ENCODE peak calls at places on chromosomes 12 and 14, in six cellular contexts. J is HCT116; C is upper lobe of right lung; K is Panc1; M is effector memory CD4-positive, alpha-beta T cell; Q is endothelial cell of umbilical vein. B is an unnamed sample.

GRCh38 chr14:99685061-99685995 is 1.2 kb downstream of the CYP46A1 start:
- DNase-seq in J (no peak), C (no peak), K (no peak), M (no peak), Q (no peak), B (no peak)

GRCh38 chr14:54722791-54723432 is 156.0 kb downstream of the SAMD4A start:
- DNase-seq in J (no peak), C (no peak), K (no peak), M (no peak), Q (peak; percentile 47), B (no peak)

GRCh38 chr12:21651821-21652220 is 5.8 kb downstream of the LDHB start:
- DNase-seq in J (no peak), C (no peak), K (no peak), M (no peak), Q (no peak), B (no peak)

GRCh38 chr14:71004481-71004880 is 97.2 kb downstream of the PCNX1 start:
- DNase-seq in J (no peak), C (no peak), K (no peak), M (no peak), Q (no peak), B (no peak)

GRCh38 chr14:49972199-49972671 is 79.4 kb downstream of the ARF6 start:
- DNase-seq in J (no peak), C (no peak), K (peak; percentile 51), M (no peak), Q (peak; percentile 90), B (no peak)

GRCh38 chr14:35333347-35333730 is 41.2 kb downstream of the PSMA6 start:
- DNase-seq in J (no peak), C (no peak), K (no peak), M (no peak), Q (no peak), B (peak; percentile 12)

GRCh38 chr14:55301722-55302121 is 30.5 kb downstream of the FBXO34 start:
- DNase-seq in J (no peak), C (no peak), K (no peak), M (no peak), Q (peak; percentile 12), B (no peak)

GRCh38 chr14:80491131-80491530 is 279.8 kb upstream of the DIO2 start:
- DNase-seq in J (no peak), C (no peak), K (no peak), M (no peak), Q (peak; percentile 5), B (no peak)

GRCh38 chr12:120366884-120367251 is 2.1 kb downstream of the MSI1 start:
- DNase-seq in J (no peak), C (no peak), K (no peak), M (no peak), Q (no peak), B (no peak)
- H3K4me3 ChIP-seq in J (no peak overlapping the region), C (no peak overlapping the region), K (no peak overlapping the region), M (no peak overlapping the region), Q (no peak overlapping the region), B (no peak overlapping the region)

DNA sequence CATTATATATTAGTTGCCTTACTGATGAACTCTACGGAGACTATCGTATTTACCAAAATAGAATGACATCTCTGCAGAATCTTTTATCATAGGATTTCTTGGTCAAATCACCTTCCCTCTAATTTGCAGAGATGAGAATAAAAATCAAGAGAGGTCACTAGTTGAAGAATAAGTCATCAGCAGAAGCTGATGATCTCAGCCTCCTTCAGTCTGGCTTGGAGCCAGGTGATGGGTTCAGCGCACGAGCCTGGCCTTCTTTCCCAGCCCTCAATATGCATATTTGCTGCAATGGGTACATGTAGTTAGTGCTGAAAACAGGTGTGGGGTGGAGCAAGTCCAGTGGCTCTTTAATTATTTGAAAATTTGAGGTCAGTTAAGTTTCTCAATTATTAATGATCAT is 19.2 kb upstream of the EMP1 start:
- DNase-seq in J (no peak), C (no peak), K (no peak), M (no peak), Q (no peak), B (peak; percentile 28)
- H3K4me1 ChIP-seq in J (peaks cover 93% of the 10 kb centered on the region), C (peaks cover 29% of the 10 kb centered on the region), K (no peaks in the 10 kb centered on the region), M (peaks cover 13% of the 10 kb centered on the region), Q (peaks cover 12% of the 10 kb centered on the region), B (peaks cover 47% of the 10 kb centered on the region)

GRCh38 chr14:90611936-90612335 is 204.3 kb downstream of the TTC7B start:
- DNase-seq in J (no peak), C (no peak), K (no peak), M (no peak), Q (peak; percentile 90), B (no peak)
- H3K27ac ChIP-seq in J (no peak overlapping the region), C (peak overlapping the region; percentile 38), K (no peak overlapping the region), M (no peak overlapping the region), Q (peak overlapping the region; percentile 82), B (no peak overlapping the region)

GRCh38 chr14:77088645-77089044 is 9.4 kb upstream of the CIPC start:
- DNase-seq in J (no peak), C (no peak), K (no peak), M (no peak), Q (no peak), B (no peak)

GRCh38 chr14:77086017-77086727 is 11.9 kb upstream of the CIPC start:
- DNase-seq in J (no peak), C (no peak), K (no peak), M (no peak), Q (no peak), B (no peak)

GRCh38 chr14:77086951-77087350 is 11.1 kb upstream of the CIPC start:
- DNase-seq in J (no peak), C (no peak), K (no peak), M (no peak), Q (no peak), B (no peak)

GRCh38 chr14:77087631-77088030 is 10.4 kb upstream of the CIPC start:
- DNase-seq in J (no peak), C (no peak), K (no peak), M (no peak), Q (no peak), B (no peak)

GRCh38 chr14:77088219-77088618 is 9.8 kb upstream of the CIPC start:
- DNase-seq in J (peak; percentile 71), C (no peak), K (no peak), M (no peak), Q (no peak), B (no peak)
- H3K4me3 ChIP-seq in J (peak overlapping the region; percentile 6), C (no peak overlapping the region), K (no peak overlapping the region), M (no peak overlapping the region), Q (no peak overlapping the region), B (no peak overlapping the region)

GRCh38 chr14:23645504-23645811 is 9.3 kb downstream of the DHRS2 start:
- DNase-seq in J (no peak), C (no peak), K (no peak), M (no peak), Q (no peak), B (no peak)

GRCh38 chr14:23644919-23645336 is 8.8 kb downstream of the DHRS2 start:
- DNase-seq in J (no peak), C (no peak), K (no peak), M (no peak), Q (no peak), B (no peak)

GRCh38 chr14:23644195-23644918 is 8.2 kb downstream of the DHRS2 start:
- DNase-seq in J (no peak), C (no peak), K (no peak), M (no peak), Q (no peak), B (no peak)

GRCh38 chr14:23641915-23642588 is 5.9 kb downstream of the DHRS2 start:
- DNase-seq in J (no peak), C (no peak), K (no peak), M (no peak), Q (no peak), B (no peak)

GRCh38 chr14:23643533-23644194 is 7.5 kb downstream of the DHRS2 start:
- DNase-seq in J (no peak), C (no peak), K (no peak), M (no peak), Q (no peak), B (no peak)
- H3K4me1 ChIP-seq in J (peaks cover 26% of the 10 kb centered on the region), C (no peaks in the 10 kb centered on the region), K (no peaks in the 10 kb centered on the region), M (no peaks in the 10 kb centered on the region), Q (no peaks in the 10 kb centered on the region), B (no peaks in the 10 kb centered on the region)

GRCh38 chr12:49741882-49742620 is 694 bp downstream of the TMBIM6 start:
- DNase-seq in J (peak; percentile 59), C (peak; percentile 96), K (no peak), M (peak; percentile 88), Q (peak; percentile 84), B (peak; percentile 83)

GRCh38 chr12:49744363-49744885 is 3.1 kb downstream of the TMBIM6 start:
- DNase-seq in J (no peak), C (no peak), K (no peak), M (no peak), Q (no peak), B (no peak)

DNA sequence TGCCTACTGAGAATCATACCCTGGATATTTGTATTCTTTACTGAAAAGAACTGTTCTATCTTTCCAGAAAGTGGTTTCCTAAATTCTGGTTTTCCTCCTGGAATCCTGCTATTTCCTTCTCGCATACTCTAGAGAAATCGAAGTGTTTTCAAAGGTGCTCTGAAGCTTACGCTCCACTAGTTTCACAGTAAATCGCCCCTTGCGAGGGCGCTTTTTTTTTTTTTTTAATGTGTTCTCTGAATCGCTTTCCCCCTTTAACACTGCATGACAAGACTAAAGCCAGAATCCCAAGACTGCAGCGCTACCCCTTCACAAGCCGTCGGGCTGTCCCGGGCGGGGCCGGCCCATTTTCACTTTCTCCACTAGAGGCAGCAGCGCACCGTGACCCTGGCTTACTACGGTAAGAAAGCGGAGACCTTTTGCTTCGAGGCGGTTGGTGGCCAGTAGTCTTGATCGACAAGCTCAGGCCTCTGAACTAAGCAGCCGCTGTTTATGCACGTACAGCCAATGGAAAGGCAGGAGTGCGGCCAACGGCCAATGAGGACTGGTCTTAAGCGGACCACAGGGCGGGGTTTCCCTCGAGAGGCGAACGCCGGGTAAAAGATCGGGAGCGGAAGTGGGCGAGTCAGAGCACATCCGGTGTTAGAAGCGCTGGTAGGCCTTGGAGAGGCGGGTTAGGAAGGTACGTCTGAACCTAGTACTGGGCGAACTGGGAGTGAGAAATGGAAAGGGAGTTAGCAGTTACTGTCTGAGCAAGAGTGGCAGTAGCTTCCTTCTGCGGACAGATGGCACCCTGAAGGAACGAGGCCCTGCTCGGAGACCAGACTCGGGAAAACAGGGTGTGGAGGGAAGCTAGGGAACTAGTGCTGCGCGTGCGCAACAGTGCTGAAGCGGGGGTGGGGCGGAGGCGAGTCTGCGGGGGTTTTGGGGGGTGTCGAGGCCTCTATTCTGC is at the start of gene TMBIM6:
- DNase-seq in J (peak; percentile 100), C (peak; percentile 99), K (peak; percentile 99), M (peak; percentile 99), Q (peak; percentile 100), B (peak; percentile 100)
- H3K27ac ChIP-seq in J (peak within 1 kb of the TSS; percentile 66), C (peak within 1 kb of the TSS; percentile 98), K (peak within 1 kb of the TSS; percentile 93), M (peak within 1 kb of the TSS; percentile 99), Q (peak within 1 kb of the TSS; percentile 78), B (peak within 1 kb of the TSS; percentile 91)

DNA sequence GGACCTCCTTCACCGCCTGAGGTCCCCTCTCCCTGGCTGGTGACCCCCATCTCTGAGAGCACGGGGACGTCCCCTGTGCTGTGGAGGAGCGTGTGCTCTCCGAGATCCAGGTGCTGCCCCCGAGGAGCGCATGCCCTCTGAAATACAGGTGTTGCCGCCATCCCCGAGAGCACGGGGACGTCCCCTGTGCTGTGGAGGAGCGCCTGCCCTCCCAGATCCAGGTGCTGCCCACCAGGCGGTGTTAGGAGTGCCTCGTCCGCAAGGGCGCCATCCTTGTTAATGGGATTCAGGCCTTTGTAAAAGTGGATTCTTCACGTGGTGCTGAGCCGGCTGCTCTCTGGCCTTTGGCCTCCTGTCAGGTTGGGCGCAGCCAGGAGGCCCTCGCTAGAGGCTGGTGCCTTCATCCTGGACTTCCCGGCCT is 10.1 kb downstream of the NOC4L start:
- DNase-seq in J (no peak), C (no peak), K (no peak), M (no peak), Q (no peak), B (no peak)
- H3K4me3 ChIP-seq in J (no peak overlapping the region), C (peak overlapping the region; percentile 25), K (no peak overlapping the region), M (no peak overlapping the region), Q (no peak overlapping the region), B (no peak overlapping the region)

GRCh38 chr12:126967152-126967551 is 1299.8 kb upstream of the TMEM132C start:
- DNase-seq in J (no peak), C (no peak), K (no peak), M (no peak), Q (no peak), B (no peak)
- H3K4me1 ChIP-seq in J (no peaks in the 10 kb centered on the region), C (no peaks in the 10 kb centered on the region), K (no peaks in the 10 kb centered on the region), M (no peaks in the 10 kb centered on the region), Q (no peaks in the 10 kb centered on the region), B (no peaks in the 10 kb centered on the region)

B was measured in SJSA1.